ENCODE peak calls at places on chromosomes 5 and 9, in ten cellular contexts. One of them, this sample, is unnamed.

GRCh38 chr5:104800440-104801048 is 1238.0 kb upstream of the NUDT12 start:
- DNase-seq in stimulated activated CD4-positive, alpha-beta T cell treated with anti-CD3 and anti-CD28 coated beads, Interleukin-1b, Interleukin-23, amount 100 ng/mL, for 1 hour: no peak
- DNase-seq in NCI-H187 treated with DMSO at 0.1 percent for 48 hours: no peak
- DNase-seq in T-helper 2 cell: no peak
- DNase-seq in progenitor cell of endocrine pancreas: no peak
- DNase-seq in natural killer cell: no peak
- DNase-seq in M059J: peak
- DNase-seq in HTR-8/SVneo: no peak
- DNase-seq in PC-9: no peak
- DNase-seq in H1: peak
- DNase-seq in this sample: no peak

GRCh38 chr9:122144836-122145235 is 14.7 kb downstream of the NDUFA8 start:
- DNase-seq in HTR-8/SVneo: no peak
- DNase-seq in M059J: no peak
- DNase-seq in stimulated activated CD4-positive, alpha-beta T cell treated with anti-CD3 and anti-CD28 coated beads, Interleukin-1b, Interleukin-23, amount 100 ng/mL, for 1 hour: no peak
- DNase-seq in H1: no peak
- DNase-seq in natural killer cell: no peak
- DNase-seq in NCI-H187 treated with DMSO at 0.1 percent for 48 hours: no peak
- DNase-seq in PC-9: no peak
- DNase-seq in progenitor cell of endocrine pancreas: no peak
- DNase-seq in T-helper 2 cell: no peak
- DNase-seq in this sample: peak

GRCh38 chr9:89313842-89314241 is 2.8 kb downstream of the CKS2 start:
- DNase-seq in PC-9: no peak
- DNase-seq in NCI-H187 treated with DMSO at 0.1 percent for 48 hours: no peak
- DNase-seq in H1: no peak
- DNase-seq in T-helper 2 cell: no peak
- DNase-seq in M059J: peak
- DNase-seq in HTR-8/SVneo: no peak
- DNase-seq in natural killer cell: no peak
- DNase-seq in progenitor cell of endocrine pancreas: no peak
- DNase-seq in stimulated activated CD4-positive, alpha-beta T cell treated with anti-CD3 and anti-CD28 coated beads, Interleukin-1b, Interleukin-23, amount 100 ng/mL, for 1 hour: no peak
- DNase-seq in this sample: no peak

GRCh38 chr9:3746296-3747275 is 220.8 kb upstream of the RFX3 start:
- DNase-seq in natural killer cell: no peak
- DNase-seq in H1: no peak
- DNase-seq in progenitor cell of endocrine pancreas: no peak
- DNase-seq in HTR-8/SVneo: peak
- DNase-seq in NCI-H187 treated with DMSO at 0.1 percent for 48 hours: no peak
- DNase-seq in M059J: peak
- DNase-seq in PC-9: no peak
- DNase-seq in stimulated activated CD4-positive, alpha-beta T cell treated with anti-CD3 and anti-CD28 coated beads, Interleukin-1b, Interleukin-23, amount 100 ng/mL, for 1 hour: no peak
- DNase-seq in T-helper 2 cell: no peak
- DNase-seq in this sample: no peak

GRCh38 chr9:95874303-95874988 is 1.0 kb upstream of the ERCC6L2 start:
- DNase-seq in T-helper 2 cell: no peak
- DNase-seq in natural killer cell: no peak
- DNase-seq in PC-9: peak
- DNase-seq in H1: no peak
- DNase-seq in stimulated activated CD4-positive, alpha-beta T cell treated with anti-CD3 and anti-CD28 coated beads, Interleukin-1b, Interleukin-23, amount 100 ng/mL, for 1 hour: no peak
- DNase-seq in NCI-H187 treated with DMSO at 0.1 percent for 48 hours: no peak
- DNase-seq in M059J: peak
- DNase-seq in progenitor cell of endocrine pancreas: no peak
- DNase-seq in HTR-8/SVneo: no peak
- DNase-seq in this sample: peak

GRCh38 chr9:120212153-120212852 is 367.7 kb downstream of the CDK5RAP2 start:
- DNase-seq in PC-9: no peak
- DNase-seq in HTR-8/SVneo: no peak
- DNase-seq in natural killer cell: no peak
- DNase-seq in stimulated activated CD4-positive, alpha-beta T cell treated with anti-CD3 and anti-CD28 coated beads, Interleukin-1b, Interleukin-23, amount 100 ng/mL, for 1 hour: no peak
- DNase-seq in M059J: no peak
- DNase-seq in progenitor cell of endocrine pancreas: no peak
- DNase-seq in T-helper 2 cell: no peak
- DNase-seq in NCI-H187 treated with DMSO at 0.1 percent for 48 hours: no peak
- DNase-seq in H1: no peak
- DNase-seq in this sample: no peak

GRCh38 chr5:134594336-134594735 is 38.3 kb downstream of the SAR1B start:
- DNase-seq in natural killer cell: no peak
- DNase-seq in PC-9: no peak
- DNase-seq in progenitor cell of endocrine pancreas: no peak
- DNase-seq in HTR-8/SVneo: no peak
- DNase-seq in T-helper 2 cell: no peak
- DNase-seq in M059J: no peak
- DNase-seq in stimulated activated CD4-positive, alpha-beta T cell treated with anti-CD3 and anti-CD28 coated beads, Interleukin-1b, Interleukin-23, amount 100 ng/mL, for 1 hour: no peak
- DNase-seq in NCI-H187 treated with DMSO at 0.1 percent for 48 hours: no peak
- DNase-seq in H1: no peak
- DNase-seq in this sample: no peak

GRCh38 chr5:180156141-180156540 is 52.9 kb downstream of the RASGEF1C start:
- DNase-seq in T-helper 2 cell: no peak
- DNase-seq in progenitor cell of endocrine pancreas: no peak
- DNase-seq in H1: no peak
- DNase-seq in stimulated activated CD4-positive, alpha-beta T cell treated with anti-CD3 and anti-CD28 coated beads, Interleukin-1b, Interleukin-23, amount 100 ng/mL, for 1 hour: no peak
- DNase-seq in natural killer cell: no peak
- DNase-seq in M059J: no peak
- DNase-seq in PC-9: no peak
- DNase-seq in NCI-H187 treated with DMSO at 0.1 percent for 48 hours: no peak
- DNase-seq in HTR-8/SVneo: no peak
- DNase-seq in this sample: no peak

GRCh38 chr5:78843436-78843835 is 141.7 kb downstream of the ARSB start:
- DNase-seq in progenitor cell of endocrine pancreas: no peak
- DNase-seq in T-helper 2 cell: no peak
- DNase-seq in NCI-H187 treated with DMSO at 0.1 percent for 48 hours: no peak
- DNase-seq in PC-9: no peak
- DNase-seq in stimulated activated CD4-positive, alpha-beta T cell treated with anti-CD3 and anti-CD28 coated beads, Interleukin-1b, Interleukin-23, amount 100 ng/mL, for 1 hour: no peak
- DNase-seq in natural killer cell: no peak
- DNase-seq in H1: no peak
- DNase-seq in HTR-8/SVneo: no peak
- DNase-seq in M059J: no peak
- DNase-seq in this sample: no peak

GRCh38 chr5:38509185-38509584 is 47.3 kb downstream of the LIFR start:
- DNase-seq in M059J: peak
- DNase-seq in HTR-8/SVneo: peak
- DNase-seq in progenitor cell of endocrine pancreas: no peak
- DNase-seq in NCI-H187 treated with DMSO at 0.1 percent for 48 hours: no peak
- DNase-seq in H1: no peak
- DNase-seq in natural killer cell: no peak
- DNase-seq in PC-9: no peak
- DNase-seq in stimulated activated CD4-positive, alpha-beta T cell treated with anti-CD3 and anti-CD28 coated beads, Interleukin-1b, Interleukin-23, amount 100 ng/mL, for 1 hour: no peak
- DNase-seq in T-helper 2 cell: no peak
- DNase-seq in this sample: no peak

This sample was measured in G401.